ENCODE peak calls at places on chromosome 7, in four cellular contexts. W is colonic mucosa, F is AG09309, P is cardiac fibroblast. N is an unnamed sample.

GRCh38 chr7:151379534-151380198 is 30.2 kb downstream of the WDR86 start:
- DNase-seq in P (no peak), F (no peak), W (no peak), N (no peak)

GRCh38 chr7:149865437-149865836 is 8.3 kb upstream of the ATP6V0E2 start:
- DNase-seq in W (no peak), F (no peak), P (peak), N (no peak)

GRCh38 chr7:73612598-73613269 is 11.6 kb downstream of the MLXIPL start:
- DNase-seq in P (peak), F (no peak), W (peak), N (peak)

GRCh38 chr7:5595545-5596045 is 172.0 kb upstream of the TNRC18 start:
- DNase-seq in F (no peak), W (no peak), P (peak), N (no peak)

GRCh38 chr7:142301923-142302550 is 44.2 kb upstream of the PRSS58 start:
- DNase-seq in W (no peak), P (peak), F (no peak), N (peak)

GRCh38 chr7:103632972-103633371 is 187.0 kb upstream of the SLC26A5 start:
- DNase-seq in P (peak), F (no peak), W (no peak), N (peak)

GRCh38 chr7:31782411-31782991 is 95.5 kb downstream of the PPP1R17 start:
- DNase-seq in W (no peak), F (peak), P (peak), N (peak)

GRCh38 chr7:20217193-20217948 is at the start of gene MACC1:
- DNase-seq in W (peak), F (no peak), P (no peak), N (no peak)

GRCh38 chr7:71984348-71984747 is 427.8 kb downstream of the CALN1 start:
- DNase-seq in F (no peak), W (no peak), P (no peak), N (no peak)

GRCh38 chr7:128136215-128136597 is 104.9 kb upstream of the LEP start:
- DNase-seq in P (no peak), F (no peak), W (no peak), N (peak)

GRCh38 chr7:31957090-31957720 is 113.0 kb downstream of the PDE1C start:
- DNase-seq in W (no peak), P (peak), F (no peak), N (peak)

GRCh38 chr7:151177310-151177709 is 9.7 kb downstream of the ASB10 start:
- DNase-seq in P (no peak), W (no peak), F (no peak), N (no peak)

GRCh38 chr7:128909605-128910568 is 622 bp downstream of the KCP start:
- DNase-seq in F (no peak), P (peak), W (no peak), N (peak)

GRCh38 chr7:99039384-99039891 is 104.5 kb downstream of the SMURF1 start:
- DNase-seq in F (no peak), W (peak), P (no peak), N (no peak)
- H3K4me3 ChIP-seq in F (no peak), W (no peak), P (no peak), N (no peak)

DNA sequence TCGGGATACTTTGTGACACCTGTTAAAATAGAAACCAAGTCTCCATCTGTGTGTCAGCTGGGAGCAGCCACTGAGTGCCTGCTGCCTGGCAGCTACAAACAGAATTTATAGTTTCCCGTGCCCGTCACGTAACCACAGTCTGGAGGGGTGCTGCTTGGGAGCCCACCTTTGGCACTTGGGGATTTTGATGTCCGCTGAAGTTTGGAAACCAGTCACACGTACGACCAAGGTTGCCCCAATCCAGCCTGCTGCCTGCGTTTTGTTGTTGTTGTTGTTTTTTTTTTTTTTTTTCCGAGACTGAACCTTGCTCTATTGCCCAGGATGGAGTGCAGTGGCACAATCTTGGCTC is 1.6 kb downstream of the TRRAP start:
- DNase-seq in W (no peak), P (no peak), F (no peak), N (no peak)
- H3K4me3 ChIP-seq in W (peak), P (peak), F (peak), N (peak)

GRCh38 chr7:143885951-143886350 is 16.0 kb downstream of the TCAF1 start:
- DNase-seq in F (no peak), W (no peak), P (no peak), N (no peak)

GRCh38 chr7:143887078-143887477 is 14.9 kb downstream of the TCAF1 start:
- DNase-seq in W (no peak), P (no peak), F (no peak), N (no peak)

GRCh38 chr7:143884276-143884977 is 17.5 kb downstream of the TCAF1 start:
- DNase-seq in F (no peak), W (no peak), P (no peak), N (no peak)

GRCh38 chr7:143882611-143883078 is 19.3 kb downstream of the TCAF1 start:
- DNase-seq in F (no peak), W (peak), P (peak), N (peak)

DNA sequence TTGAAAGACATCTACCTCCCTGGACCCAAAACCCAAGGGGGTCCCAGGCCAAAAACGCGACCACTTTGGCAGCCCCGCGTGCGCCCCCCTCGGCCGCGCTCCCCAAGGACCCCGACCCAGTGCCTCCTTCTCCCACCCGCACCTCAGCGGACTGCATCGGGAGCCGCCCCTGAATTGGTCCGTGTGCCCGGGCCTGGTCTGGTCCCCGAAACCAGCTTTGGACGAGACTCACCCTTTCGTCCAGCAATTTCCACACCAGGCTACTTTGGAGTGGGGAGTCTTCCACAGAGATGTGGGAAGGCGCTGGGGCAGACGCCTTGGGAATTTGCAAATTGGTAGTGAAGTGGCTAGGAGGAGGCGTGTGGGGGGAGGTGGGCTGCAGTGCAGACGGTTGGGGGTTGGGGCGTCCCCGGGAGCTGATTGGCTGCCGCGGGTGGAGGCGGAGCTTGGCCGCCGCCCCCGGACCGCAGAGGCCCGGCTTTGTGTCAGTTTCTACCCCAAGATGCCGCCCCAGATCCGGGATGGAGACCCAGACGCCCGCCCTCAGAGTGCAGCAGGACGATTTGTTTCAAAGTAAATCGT is 16.9 kb downstream of the TCAF1 start:
- DNase-seq in W (peak), P (peak), F (no peak), N (peak)
- H3K4me3 ChIP-seq in W (peak), P (peak), F (peak), N (peak)

GRCh38 chr7:147193476-147193875 is 1076.9 kb downstream of the CNTNAP2 start:
- DNase-seq in P (no peak), F (no peak), W (no peak), N (no peak)

GRCh38 chr7:147199868-147200267 is 1083.3 kb downstream of the CNTNAP2 start:
- DNase-seq in P (no peak), W (no peak), F (no peak), N (no peak)

GRCh38 chr7:147196476-147196875 is 1079.9 kb downstream of the CNTNAP2 start:
- DNase-seq in F (no peak), P (no peak), W (no peak), N (no peak)

DNA sequence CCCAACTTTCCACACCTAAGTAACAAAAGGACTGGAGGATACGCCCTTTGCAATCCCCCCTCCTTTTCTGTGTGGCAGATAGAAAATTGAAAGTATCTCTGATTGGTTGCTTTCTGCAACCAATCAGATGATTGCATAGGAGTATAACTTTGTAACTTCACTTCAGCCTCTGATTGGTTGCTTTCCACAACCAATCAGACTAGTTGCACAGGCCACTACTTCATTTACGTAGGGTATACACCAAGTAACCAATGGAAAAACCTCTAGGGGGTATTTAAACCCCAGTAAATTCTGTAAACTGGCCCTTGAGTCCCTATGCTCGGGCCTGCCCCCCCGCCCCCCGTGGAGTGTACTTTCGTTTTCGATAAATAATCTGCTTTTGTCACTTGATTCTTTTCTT is 1080.4 kb downstream of the CNTNAP2 start:
- DNase-seq in F (no peak), P (no peak), W (no peak), N (no peak)
- H3K4me3 ChIP-seq in F (peak), P (no peak), W (no peak), N (no peak)

GRCh38 chr7:92841192-92841591 is 4.8 kb upstream of the CDK6 start:
- DNase-seq in W (no peak), P (peak), F (no peak), N (no peak)
- H3K4me3 ChIP-seq in W (no peak), P (no peak), F (no peak), N (no peak)

GRCh38 chr7:137968890-137969289 is 33.0 kb downstream of the CREB3L2 start:
- DNase-seq in F (no peak), P (no peak), W (no peak), N (no peak)
- H3K4me3 ChIP-seq in F (no peak), P (no peak), W (no peak), N (no peak)

DNA sequence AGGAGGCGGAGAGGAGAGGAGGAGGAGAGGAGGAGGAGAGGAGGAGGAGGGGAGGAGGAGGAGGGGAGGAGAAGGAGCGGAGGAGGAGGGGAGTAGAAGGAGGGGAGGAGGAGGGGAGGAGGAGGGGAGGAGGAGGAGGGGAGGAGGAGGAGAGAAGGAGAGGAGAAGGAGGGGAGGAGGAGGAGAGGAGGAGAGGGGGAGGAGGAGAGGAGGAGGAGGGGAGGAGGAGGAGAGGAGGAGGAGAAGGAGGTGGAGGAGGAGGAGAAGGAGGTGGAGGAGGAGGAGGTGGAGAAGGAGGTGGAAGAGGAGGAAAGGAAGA is 15.5 kb upstream of the CRCP start:
- DNase-seq in P (peak), F (no peak), W (no peak), N (no peak)
- H3K4me3 ChIP-seq in P (no peak), F (peak), W (no peak), N (no peak)

DNA sequence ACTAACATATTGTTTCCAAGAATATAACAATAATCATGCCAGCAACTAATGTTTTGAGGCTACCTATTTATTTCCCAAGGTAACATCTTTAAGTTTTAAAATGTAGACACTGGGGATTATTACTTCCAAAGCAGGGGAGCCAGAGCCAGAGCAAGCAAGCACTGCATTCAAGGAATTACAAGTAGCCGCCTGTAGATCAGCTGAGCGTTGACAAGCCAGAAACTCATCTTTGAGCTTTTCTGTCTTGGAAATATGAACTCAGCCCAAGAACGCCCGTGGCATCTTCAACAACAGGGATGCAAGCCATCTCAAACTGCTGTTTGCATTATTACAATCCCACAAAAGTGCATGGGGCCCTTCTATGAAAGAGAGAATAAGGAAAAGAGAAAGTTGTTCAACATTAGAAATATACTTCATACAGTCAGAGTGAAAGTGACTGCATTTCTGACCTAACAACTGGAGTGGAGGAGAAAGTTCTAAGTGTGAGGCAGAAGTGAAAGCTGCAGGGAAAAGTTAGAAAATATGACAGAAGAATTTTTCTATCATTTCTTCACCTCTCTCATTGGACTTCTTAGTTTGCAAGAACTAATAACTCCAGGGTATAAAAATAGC is 6.5 kb downstream of the SGCE start:
- DNase-seq in P (no peak), W (no peak), F (no peak), N (peak)
- H3K4me3 ChIP-seq in P (peak), W (no peak), F (no peak), N (peak)

GRCh38 chr7:833601-834258 is 1.5 kb downstream of the SUN1 start:
- DNase-seq in P (no peak), W (no peak), F (no peak), N (peak)

GRCh38 chr7:830069-830468 is 2.2 kb upstream of the SUN1 start:
- DNase-seq in P (no peak), F (no peak), W (no peak), N (no peak)

GRCh38 chr7:832292-832967 is at the start of gene SUN1:
- DNase-seq in W (no peak), P (peak), F (peak), N (peak)

GRCh38 chr7:832968-833424 is 720 bp downstream of the SUN1 start:
- DNase-seq in F (no peak), W (no peak), P (no peak), N (no peak)

DNA sequence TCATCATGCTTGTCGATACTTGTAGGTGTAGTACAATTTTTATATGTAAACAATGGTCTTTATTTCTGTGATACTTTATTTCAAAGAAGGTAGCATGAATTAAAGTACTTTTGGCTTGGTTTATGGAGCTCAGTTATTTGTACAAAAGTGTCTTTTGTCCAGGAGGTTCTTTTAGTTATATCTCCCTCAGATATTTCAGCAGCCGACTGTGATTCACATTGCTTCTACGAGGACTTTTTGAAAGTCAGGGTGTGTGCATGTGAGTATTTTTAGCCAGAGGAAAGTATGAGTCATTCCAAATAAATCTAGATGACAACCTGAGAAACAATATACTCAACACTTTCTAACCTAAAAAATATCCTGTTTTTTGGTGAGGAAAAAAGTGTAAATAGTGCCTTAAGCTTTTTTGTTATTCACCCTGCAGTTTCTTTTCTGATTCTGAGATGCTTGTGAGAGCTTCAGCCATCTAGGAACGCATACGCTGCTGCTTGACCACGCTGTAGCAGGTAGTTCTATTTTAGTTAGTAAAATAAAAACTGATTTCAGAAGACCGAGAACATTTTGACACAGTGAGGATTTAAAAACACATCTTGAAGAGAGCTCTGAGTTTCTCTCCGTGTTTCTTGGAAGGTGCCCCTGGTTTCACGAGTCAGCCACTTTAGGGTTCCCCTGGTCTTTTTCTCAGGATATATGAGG is 532 bp upstream of the SUN1 start:
- DNase-seq in P (peak), W (no peak), F (peak), N (peak)
- H3K4me3 ChIP-seq in P (no peak), W (no peak), F (peak), N (peak)